ENCODE peak calls at places on chromosome 1, in nine cellular contexts. D is amniotic epithelial cell, B is CMK, N is substantia nigra, H is ELR, Y is brain pericyte, M is left ventricle myocardium inferior, W is AG04450, Q is HEK293T. A is an unnamed sample.

GRCh38 chr1:229410692-229411433 is 23.0 kb downstream of the ACTA1 start:
- DNase-seq in D (peak), B (peak), N (no peak), H (peak), Y (no peak), M (peak), W (no peak), Q (peak), A (no peak)

GRCh38 chr1:61157420-61157987 is 75.1 kb downstream of the NFIA start:
- DNase-seq in D (peak), B (peak), N (no peak), H (peak), Y (no peak), M (no peak), W (peak), Q (no peak), A (no peak)

GRCh38 chr1:235108876-235109275 is 19.8 kb downstream of the TOMM20 start:
- DNase-seq in D (no peak), B (no peak), N (no peak), H (no peak), Y (no peak), M (no peak), W (no peak), Q (no peak), A (no peak)

GRCh38 chr1:159015440-159015909 is 5.8 kb downstream of the IFI16 start:
- DNase-seq in D (peak), B (peak), N (no peak), H (peak), Y (no peak), M (peak), W (peak), Q (no peak), A (no peak)

GRCh38 chr1:223403184-223403815 is 10.1 kb downstream of the CCDC185 start:
- DNase-seq in D (peak), B (no peak), N (no peak), H (no peak), Y (no peak), M (no peak), W (no peak), Q (no peak), A (no peak)

GRCh38 chr1:54256756-54257155 is 56.8 kb downstream of the MRPL37 start:
- DNase-seq in D (no peak), B (no peak), N (no peak), H (no peak), Y (no peak), M (no peak), W (no peak), Q (no peak), A (no peak)

GRCh38 chr1:59653968-59654367 is 160.8 kb upstream of the HOOK1 start:
- DNase-seq in D (no peak), B (no peak), N (no peak), H (no peak), Y (no peak), M (no peak), W (no peak), Q (no peak), A (no peak)

GRCh38 chr1:157437301-157437700 is 115.0 kb downstream of the FCRL5 start:
- DNase-seq in D (no peak), B (no peak), N (no peak), H (no peak), Y (no peak), M (no peak), W (no peak), Q (no peak), A (no peak)

GRCh38 chr1:247681288-247681897 is 1.9 kb upstream of the OR13G1 start:
- DNase-seq in D (peak), B (peak), N (peak), H (peak), Y (no peak), M (no peak), W (no peak), Q (peak), A (no peak)

GRCh38 chr1:38246955-38247952 is 200.7 kb upstream of the POU3F1 start:
- DNase-seq in D (peak), B (no peak), N (no peak), H (peak), Y (no peak), M (no peak), W (no peak), Q (peak), A (no peak)

GRCh38 chr1:209398330-209398991 is 185.1 kb upstream of the CAMK1G start:
- DNase-seq in D (peak), B (no peak), N (no peak), H (peak), Y (no peak), M (no peak), W (peak), Q (no peak), A (no peak)

GRCh38 chr1:112713466-112714312 is 1.4 kb downstream of the PPM1J start:
- DNase-seq in D (no peak), B (no peak), N (no peak), H (no peak), Y (no peak), M (no peak), W (no peak), Q (no peak), A (no peak)

A was measured in cortex of kidney.